ENCODE peak calls at places on chromosomes 13 and 19, in seven cellular contexts. S, X, Z, Q, C, N and W are unnamed samples.

GRCh38 chr19:33248954-33249613 is 23.4 kb upstream of the SLC7A10 start:
- DNase-seq in S (no peak), X (no peak), Z (no peak), Q (no peak), C (no peak), N (no peak), W (no peak)

GRCh38 chr19:48645652-48646191 is at the start of gene CA11:
- DNase-seq in S (no peak), X (peak), Z (no peak), Q (no peak), C (no peak), N (peak), W (no peak)

GRCh38 chr13:98751397-98752110 is 918 bp downstream of the SLC15A1 start:
- DNase-seq in S (no peak), X (no peak), Z (no peak), Q (peak), C (no peak), N (peak), W (no peak)

GRCh38 chr19:35300340-35300649 is 8.3 kb downstream of the MAG start:
- DNase-seq in S (no peak), X (no peak), Z (no peak), Q (no peak), C (no peak), N (peak), W (no peak)

GRCh38 chr19:39372047-39372802 is 18.7 kb downstream of the PAF1 start:
- DNase-seq in S (no peak), X (peak), Z (no peak), Q (peak), C (peak), N (peak), W (no peak)

GRCh38 chr13:28953714-28954113 is 133.6 kb downstream of the MTUS2 start:
- DNase-seq in S (no peak), X (no peak), Z (no peak), Q (no peak), C (no peak), N (no peak), W (no peak)

GRCh38 chr13:60226507-60226906 is 62.8 kb upstream of the DIAPH3 start:
- DNase-seq in S (no peak), X (no peak), Z (no peak), Q (peak), C (no peak), N (peak), W (no peak)

GRCh38 chr13:38518328-38518727 is 168.5 kb upstream of the FREM2 start:
- DNase-seq in S (no peak), X (no peak), Z (no peak), Q (no peak), C (no peak), N (peak), W (no peak)

GRCh38 chr19:7902796-7903243 is 857 bp upstream of the MAP2K7 start:
- DNase-seq in S (no peak), X (no peak), Z (no peak), Q (no peak), C (no peak), N (peak), W (no peak)

GRCh38 chr19:24000656-24001055 is 86.0 kb downstream of the ZNF726 start:
- DNase-seq in S (no peak), X (no peak), Z (no peak), Q (no peak), C (no peak), N (peak), W (no peak)

GRCh38 chr13:40146063-40146462 is 490.6 kb downstream of the COG6 start:
- DNase-seq in S (no peak), X (no peak), Z (no peak), Q (no peak), C (no peak), N (no peak), W (no peak)

GRCh38 chr13:98890186-98890585 is 87.7 kb downstream of the DOCK9 start:
- DNase-seq in S (no peak), X (peak), Z (no peak), Q (peak), C (peak), N (peak), W (no peak)

GRCh38 chr13:102484329-102484728 is 82.5 kb upstream of the FGF14 start:
- DNase-seq in S (no peak), X (no peak), Z (no peak), Q (peak), C (no peak), N (no peak), W (no peak)

GRCh38 chr19:41701401-41702075 is 6.9 kb upstream of the CEACAM5 start:
- DNase-seq in S (no peak), X (no peak), Z (no peak), Q (no peak), C (peak), N (no peak), W (peak)

GRCh38 chr13:30142502-30143211 is 164.7 kb downstream of the KATNAL1 start:
- DNase-seq in S (no peak), X (peak), Z (no peak), Q (peak), C (peak), N (peak), W (no peak)

GRCh38 chr19:48636859-48637448 is at the start of gene DBP:
- DNase-seq in S (no peak), X (no peak), Z (no peak), Q (no peak), C (no peak), N (peak), W (no peak)

GRCh38 chr13:90867336-90867683 is 480.2 kb upstream of the MIR17HG start:
- DNase-seq in S (peak), X (peak), Z (peak), Q (peak), C (no peak), N (peak), W (peak)

GRCh38 chr13:48411281-48412099 is 1.4 kb downstream of the LPAR6 start:
- DNase-seq in S (no peak), X (no peak), Z (no peak), Q (no peak), C (no peak), N (no peak), W (no peak)

GRCh38 chr19:46678110-46678732 is 17.2 kb upstream of the DACT3 start:
- DNase-seq in S (no peak), X (no peak), Z (no peak), Q (no peak), C (no peak), N (no peak), W (no peak)

GRCh38 chr13:66859934-66860867 is 369.9 kb downstream of the PCDH9 start:
- DNase-seq in S (no peak), X (no peak), Z (no peak), Q (no peak), C (no peak), N (no peak), W (no peak)

GRCh38 chr19:58575183-58576041 is 2.3 kb upstream of the MZF1 start:
- DNase-seq in S (peak), X (peak), Z (peak), Q (peak), C (peak), N (peak), W (peak)

GRCh38 chr13:91228940-91229339 is 118.5 kb upstream of the MIR17HG start:
- DNase-seq in S (no peak), X (no peak), Z (no peak), Q (no peak), C (no peak), N (no peak), W (no peak)

GRCh38 chr19:295687-296370 is 4.6 kb upstream of the PLPP2 start:
- DNase-seq in S (no peak), X (no peak), Z (no peak), Q (no peak), C (no peak), N (peak), W (no peak)

GRCh38 chr19:11273989-11274388 is 11.7 kb upstream of the DOCK6 start:
- DNase-seq in S (no peak), X (no peak), Z (no peak), Q (no peak), C (no peak), N (no peak), W (no peak)

GRCh38 chr19:40974633-40975037 is 16.4 kb upstream of the CYP2B6 start:
- DNase-seq in S (peak), X (peak), Z (peak), Q (peak), C (peak), N (peak), W (peak)

GRCh38 chr13:35213911-35214310 is 262.6 kb downstream of the MAB21L1 start:
- DNase-seq in S (no peak), X (no peak), Z (no peak), Q (no peak), C (no peak), N (no peak), W (no peak)

GRCh38 chr13:31225180-31225579 is 25.4 kb downstream of the B3GLCT start:
- DNase-seq in S (no peak), X (no peak), Z (no peak), Q (no peak), C (no peak), N (no peak), W (no peak)

GRCh38 chr13:103799028-103799427 is 732.8 kb upstream of the SLC10A2 start:
- DNase-seq in S (no peak), X (no peak), Z (no peak), Q (no peak), C (no peak), N (peak), W (no peak)

GRCh38 chr13:29524176-29524575 is 71.3 kb downstream of the SLC7A1 start:
- DNase-seq in S (no peak), X (peak), Z (no peak), Q (no peak), C (no peak), N (no peak), W (no peak)

GRCh38 chr13:64446372-64446771 is 2783.8 kb downstream of the PCDH9 start:
- DNase-seq in S (no peak), X (no peak), Z (no peak), Q (no peak), C (no peak), N (no peak), W (no peak)

GRCh38 chr19:45506246-45506990 is 861 bp upstream of the VASP start:
- DNase-seq in S (peak), X (peak), Z (peak), Q (peak), C (peak), N (peak), W (peak)

GRCh38 chr19:54172764-54173699 is at the start of gene TMC4:
- DNase-seq in S (peak), X (no peak), Z (no peak), Q (no peak), C (no peak), N (peak), W (no peak)

GRCh38 chr13:95564948-95565347 is 12.4 kb downstream of the CLDN10 start:
- DNase-seq in S (no peak), X (no peak), Z (no peak), Q (peak), C (no peak), N (peak), W (no peak)

DNA sequence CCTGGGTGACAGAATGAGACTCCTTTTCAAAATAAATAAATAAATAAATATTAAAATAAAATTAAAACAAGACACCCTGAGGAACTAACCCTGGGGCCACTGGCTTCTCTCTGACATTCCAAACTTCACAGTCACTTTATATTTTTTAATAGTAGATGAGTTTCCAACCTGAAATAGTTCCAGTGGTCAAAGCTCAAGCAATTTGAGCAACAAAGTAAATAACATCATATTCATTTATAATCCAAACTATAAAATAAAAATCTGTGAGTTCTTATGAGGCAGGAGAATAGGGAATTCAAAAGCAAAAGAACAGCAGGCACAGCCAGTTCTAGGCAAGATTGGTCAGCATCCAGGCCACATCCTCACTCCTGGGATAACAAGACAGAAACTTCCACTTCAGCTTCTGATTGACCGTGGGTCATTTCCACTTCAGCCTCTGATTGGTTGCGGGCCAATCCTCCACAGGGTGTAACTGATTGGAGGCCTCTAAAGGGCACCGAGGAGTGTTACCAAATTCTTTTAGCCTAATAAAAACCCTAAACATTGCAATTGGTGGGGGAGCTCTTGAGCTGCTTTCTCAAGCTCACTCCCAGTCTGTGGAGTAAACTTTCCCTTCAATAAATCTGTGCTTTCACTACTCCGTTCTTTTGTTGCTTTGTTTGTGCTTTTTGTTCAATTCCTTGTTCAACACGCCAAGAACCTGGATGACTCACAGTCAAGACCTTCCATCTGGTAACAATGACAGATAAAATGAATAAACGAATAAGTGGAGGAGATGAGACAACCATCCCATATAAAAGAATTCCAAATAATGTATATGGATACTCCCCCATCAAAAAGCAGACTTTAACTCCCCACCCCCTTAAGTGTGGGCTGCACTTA is 42.5 kb upstream of the AMER2 start:
- DNase-seq in S (no peak), X (peak), Z (no peak), Q (peak), C (peak), N (no peak), W (no peak)
- TF ChIP-seq CTCF in S (no peak), X (no peak), Z (no peak), Q (no peak), C (no peak), N (no peak), W (no peak)

GRCh38 chr19:5826531-5827341 is 12.8 kb downstream of the FUT6 start:
- DNase-seq in S (no peak), X (no peak), Z (no peak), Q (no peak), C (peak), N (peak), W (no peak)
- TF ChIP-seq CTCF in S (no peak), X (no peak), Z (no peak), Q (no peak), C (peak), N (peak), W (peak)

DNA sequence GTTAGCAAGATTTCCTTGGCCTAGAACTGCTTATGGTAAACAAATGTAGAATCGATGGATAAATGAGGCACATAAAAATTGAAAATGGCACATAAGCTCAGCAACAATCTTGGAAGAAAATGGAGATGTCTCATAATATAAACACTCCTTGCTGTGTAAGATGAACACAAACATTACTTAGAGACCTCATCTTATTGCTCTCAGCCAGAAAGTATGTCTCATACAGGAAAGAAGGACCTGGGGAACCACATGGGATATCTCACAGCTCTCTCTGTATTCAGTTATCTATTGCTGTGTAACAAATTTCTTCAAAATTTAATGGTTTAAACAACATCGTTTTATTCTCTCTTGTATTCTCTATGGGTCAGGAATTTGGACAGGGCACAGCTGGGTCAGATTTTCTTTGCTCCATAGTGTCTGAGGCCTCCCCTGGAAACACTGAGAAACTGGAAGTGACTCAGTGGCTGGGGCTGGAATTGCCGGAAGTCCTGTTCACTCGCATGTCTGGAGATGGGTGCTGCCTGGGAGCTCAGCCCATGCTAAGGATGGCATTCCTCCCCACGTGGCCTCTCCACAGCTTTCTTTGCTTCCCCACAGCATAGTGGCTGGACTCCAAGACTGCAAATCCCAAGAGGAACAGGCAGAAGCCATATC is 105.1 kb downstream of the NUFIP1 start:
- DNase-seq in S (no peak), X (no peak), Z (no peak), Q (peak), C (no peak), N (peak), W (no peak)
- TF ChIP-seq CTCF in S (no peak), X (no peak), Z (no peak), Q (no peak), C (no peak), N (no peak), W (no peak)

DNA sequence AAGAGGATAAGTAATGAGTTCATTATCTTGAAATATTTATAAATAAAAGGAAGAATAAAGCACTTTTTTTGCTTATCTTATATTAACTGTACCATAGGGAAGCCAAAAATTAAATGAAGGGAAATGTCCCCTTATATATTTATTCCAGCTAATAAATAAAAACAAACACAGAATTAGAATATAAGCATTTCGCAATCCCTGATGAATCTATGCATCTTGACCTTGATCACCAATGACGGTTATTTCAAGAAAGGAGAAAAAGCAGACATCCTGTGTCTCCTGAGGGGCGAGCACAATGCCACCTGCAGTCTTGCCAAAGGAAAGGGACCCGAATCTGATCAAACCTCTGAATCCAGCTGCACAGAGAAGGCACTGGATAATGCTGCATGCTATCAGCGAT is 29.3 kb upstream of the IRS2 start:
- DNase-seq in S (no peak), X (no peak), Z (no peak), Q (no peak), C (no peak), N (no peak), W (no peak)
- TF ChIP-seq CTCF in S (no peak), X (no peak), Z (no peak), Q (no peak), C (no peak), N (no peak), W (no peak)

GRCh38 chr13:41224113-41225110 is 30.0 kb upstream of the KBTBD7 start:
- DNase-seq in S (no peak), X (no peak), Z (no peak), Q (peak), C (no peak), N (peak), W (no peak)

DNA sequence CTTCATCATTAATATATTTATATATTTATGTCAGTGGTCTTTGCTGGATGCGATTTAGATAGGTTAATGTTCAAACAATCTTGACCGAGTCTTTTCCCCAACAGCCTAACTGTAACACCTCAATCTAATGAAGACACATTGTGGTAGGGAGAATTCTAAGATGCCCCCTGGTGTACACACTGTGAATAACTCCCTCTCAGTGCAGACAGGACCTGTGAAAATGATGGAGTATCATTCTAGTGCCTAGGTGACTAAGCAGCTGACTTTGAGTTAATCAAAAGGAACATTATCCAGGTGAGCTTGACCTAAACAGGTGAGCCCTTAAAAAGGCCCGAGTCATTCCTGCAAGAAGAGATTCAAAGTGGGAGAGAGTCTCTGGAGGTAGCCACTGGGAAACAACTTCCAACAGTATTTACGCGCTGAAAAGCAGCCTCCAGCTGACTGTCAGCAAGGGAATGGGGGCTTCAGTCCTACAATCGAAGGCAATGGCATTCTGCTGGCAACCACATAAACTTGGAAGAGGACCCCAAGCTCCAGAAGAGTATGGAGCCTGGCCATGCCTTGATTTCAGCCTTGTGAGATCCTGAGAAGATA is 28.0 kb upstream of the KBTBD7 start:
- DNase-seq in S (peak), X (peak), Z (no peak), Q (peak), C (no peak), N (peak), W (no peak)
- TF ChIP-seq CTCF in S (peak), X (peak), Z (peak), Q (peak), C (peak), N (peak), W (peak)